ENCODE peak calls at places on chromosomes 7 and 10, in five cellular contexts. H is effector memory CD4-positive, alpha-beta T cell; A is CD8-positive, alpha-beta memory T cell; J is astrocyte; I is IMR-90. F is an unnamed sample. For H3K9me3, the result is how much of the 10 kb centered on the place peaks cover.

GRCh38 chr7:2796358-2797352 is 47.5 kb downstream of the GNA12 start:
- DNase-seq in H (no peak), A (no peak), J (no peak), I (peak), F (no peak)

GRCh38 chr7:24587853-24588252 is 14.6 kb downstream of the PALS2 start:
- DNase-seq in H (peak), A (peak), J (no peak), I (no peak), F (peak)

GRCh38 chr7:150972094-150972493 is 6.0 kb downstream of the KCNH2 start:
- DNase-seq in H (no peak), A (no peak), J (peak), I (peak), F (no peak)

GRCh38 chr7:6290345-6290744 is 17.9 kb upstream of the CYTH3 start:
- DNase-seq in H (no peak), A (no peak), J (no peak), I (peak), F (peak)

GRCh38 chr7:128104109-128104742 is 73.0 kb upstream of the LRRC4 start:
- DNase-seq in H (no peak), A (no peak), J (no peak), I (no peak), F (no peak)

GRCh38 chr10:114286971-114287370 is 47.9 kb downstream of the VWA2 start:
- DNase-seq in H (no peak), A (no peak), J (no peak), I (no peak), F (no peak)

GRCh38 chr7:43768201-43768893 is 9.9 kb downstream of the BLVRA start:
- DNase-seq in H (no peak), A (no peak), J (no peak), I (no peak), F (no peak)

GRCh38 chr7:54161621-54162020 is 380.6 kb upstream of the VSTM2A start:
- DNase-seq in H (no peak), A (no peak), J (no peak), I (no peak), F (no peak)

GRCh38 chr10:60139798-60140566 is 233.6 kb upstream of the CCDC6 start:
- DNase-seq in H (no peak), A (no peak), J (peak), I (peak), F (peak)

GRCh38 chr7:4712371-4713182 is 30.5 kb downstream of the FOXK1 start:
- DNase-seq in H (no peak), A (no peak), J (peak), I (peak), F (peak)

GRCh38 chr7:127705461-127705959 is 53.5 kb downstream of the SND1 start:
- DNase-seq in H (no peak), A (no peak), J (peak), I (peak), F (peak)

GRCh38 chr7:125833839-125834238 is 904.2 kb upstream of the POT1 start:
- DNase-seq in H (no peak), A (no peak), J (no peak), I (no peak), F (no peak)

GRCh38 chr7:4683884-4684565 is 1.9 kb downstream of the FOXK1 start:
- DNase-seq in H (peak), A (peak), J (peak), I (peak), F (peak)

GRCh38 chr10:84510121-84510520 is 181.7 kb downstream of the CCSER2 start:
- DNase-seq in H (no peak), A (no peak), J (peak), I (peak), F (no peak)

GRCh38 chr10:69312537-69312936 is 34.2 kb downstream of the HK1 start:
- DNase-seq in H (no peak), A (no peak), J (no peak), I (no peak), F (no peak)

GRCh38 chr7:73824986-73825385 is 5.8 kb upstream of the CLDN4 start:
- DNase-seq in H (no peak), A (no peak), J (no peak), I (no peak), F (no peak)

GRCh38 chr7:5396999-5397656 is 26.5 kb downstream of the TNRC18 start:
- DNase-seq in H (peak), A (peak), J (peak), I (peak), F (peak)

GRCh38 chr7:47663841-47664240 is 81.9 kb upstream of the TNS3 start:
- DNase-seq in H (no peak), A (no peak), J (no peak), I (no peak), F (no peak)

GRCh38 chr7:601573-602340 is 82.1 kb upstream of the PDGFA start:
- DNase-seq in H (peak), A (peak), J (no peak), I (peak), F (no peak)

GRCh38 chr7:69962856-69963149 is 364.5 kb downstream of the AUTS2 start:
- DNase-seq in H (no peak), A (no peak), J (peak), I (no peak), F (no peak)

GRCh38 chr10:35705671-35706070 is 63.6 kb upstream of the FZD8 start:
- DNase-seq in H (no peak), A (no peak), J (no peak), I (no peak), F (no peak)

GRCh38 chr7:36923831-36924555 is 199.7 kb upstream of the AOAH start:
- DNase-seq in H (no peak), A (no peak), J (no peak), I (no peak), F (no peak)

GRCh38 chr10:102620138-102620591 is 24.1 kb upstream of the TRIM8 start:
- DNase-seq in H (no peak), A (no peak), J (no peak), I (no peak), F (no peak)

GRCh38 chr7:37333075-37333474 is 115.6 kb downstream of the ELMO1 start:
- DNase-seq in H (no peak), A (no peak), J (no peak), I (no peak), F (no peak)

GRCh38 chr10:69888882-69889584 is 87.3 kb downstream of the COL13A1 start:
- DNase-seq in H (no peak), A (no peak), J (no peak), I (no peak), F (no peak)

GRCh38 chr7:8236781-8237407 is 25.1 kb downstream of the ICA1 start:
- DNase-seq in H (no peak), A (no peak), J (no peak), I (no peak), F (no peak)

GRCh38 chr10:74058071-74058470 is 60.2 kb downstream of the VCL start:
- DNase-seq in H (no peak), A (no peak), J (no peak), I (no peak), F (peak)

GRCh38 chr7:18421297-18422004 is 74.1 kb upstream of the HDAC9 start:
- DNase-seq in H (no peak), A (no peak), J (peak), I (no peak), F (no peak)

GRCh38 chr10:64795847-64796246 is 1274.6 kb downstream of the REEP3 start:
- DNase-seq in H (no peak), A (no peak), J (no peak), I (no peak), F (no peak)

GRCh38 chr10:13882112-13882711 is 295.4 kb downstream of the PRPF18 start:
- DNase-seq in H (no peak), A (no peak), J (peak), I (peak), F (peak)

GRCh38 chr10:68871731-68872342 is 29.3 kb upstream of the DDX50 start:
- DNase-seq in H (no peak), A (no peak), J (peak), I (peak), F (peak)

GRCh38 chr7:11346312-11346711 is 372.6 kb downstream of the PHF14 start:
- DNase-seq in H (no peak), A (no peak), J (no peak), I (no peak), F (peak)

GRCh38 chr10:133143200-133143533 is 16.9 kb upstream of the KNDC1 start:
- DNase-seq in H (no peak), A (no peak), J (no peak), I (no peak), F (no peak)

GRCh38 chr10:50992356-50992866 is 81.9 kb upstream of the PRKG1 start:
- DNase-seq in H (no peak), A (no peak), J (no peak), I (peak), F (peak)

GRCh38 chr7:20798694-20799121 is 12.0 kb upstream of the SP8 start:
- DNase-seq in H (no peak), A (no peak), J (no peak), I (no peak), F (no peak)

GRCh38 chr7:7857143-7857583 is 111.4 kb upstream of the GLCCI1 start:
- DNase-seq in H (no peak), A (no peak), J (no peak), I (no peak), F (no peak)

GRCh38 chr10:89954787-89955566 is 253.6 kb downstream of the KIF20B start:
- DNase-seq in H (no peak), A (no peak), J (no peak), I (no peak), F (peak)

GRCh38 chr10:112202561-112203241 is 19.1 kb upstream of the GPAM start:
- DNase-seq in H (no peak), A (no peak), J (peak), I (peak), F (peak)

GRCh38 chr10:129552119-129552518 is 85.1 kb downstream of the MGMT start:
- DNase-seq in H (no peak), A (no peak), J (no peak), I (no peak), F (no peak)

GRCh38 chr10:93454146-93454545 is 28.0 kb downstream of the MYOF start:
- DNase-seq in H (no peak), A (no peak), J (no peak), I (no peak), F (no peak)

GRCh38 chr10:9636206-9636605 is 1381.5 kb upstream of the CELF2 start:
- DNase-seq in H (no peak), A (no peak), J (peak), I (peak), F (no peak)
- H3K9me3 ChIP-seq in H (under half), A (under half), J (under half), I (under half), F (under half)

DNA sequence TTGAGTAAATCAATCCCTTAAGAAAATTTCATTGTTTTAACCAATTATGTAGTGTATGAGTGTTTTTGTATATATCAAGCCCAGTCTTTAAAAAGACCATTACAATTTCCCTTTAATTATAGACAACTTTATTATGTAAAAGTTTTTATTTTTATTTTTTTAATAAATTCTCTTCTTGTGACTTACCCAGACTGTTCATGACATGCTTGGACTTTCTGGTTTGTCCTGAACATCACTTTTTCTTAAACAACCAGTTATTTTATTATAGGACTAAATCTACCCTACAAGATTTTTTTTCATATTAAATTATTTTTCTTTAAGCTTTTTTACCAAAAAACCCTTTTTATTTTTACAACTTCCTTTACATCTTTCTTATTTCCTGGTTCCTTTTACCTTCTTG is 410.4 kb downstream of the ATRNL1 start:
- DNase-seq in H (no peak), A (no peak), J (no peak), I (no peak), F (peak)
- H3K9me3 ChIP-seq in H (under half), A (under half), J (under half), I (under half), F (under half)

DNA sequence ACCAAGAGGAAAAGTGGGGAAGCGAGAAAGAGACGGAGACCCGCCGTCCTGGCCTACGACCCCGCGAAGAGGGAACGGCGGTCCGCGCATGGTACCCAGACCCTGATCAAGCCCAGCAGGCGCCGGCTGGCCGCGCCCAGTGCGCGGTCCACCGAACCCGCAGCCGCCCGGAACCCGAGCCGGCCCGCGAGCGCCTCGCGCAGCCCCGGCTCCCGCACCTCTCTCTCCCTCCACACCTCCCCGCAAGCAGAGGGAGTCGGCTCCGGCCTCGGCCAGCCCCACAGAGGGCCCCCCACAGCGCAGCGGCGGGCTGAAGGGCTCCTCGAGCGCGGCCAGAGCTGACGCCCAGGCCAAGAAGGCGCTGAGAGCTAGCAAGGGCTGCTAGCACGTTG is 164.7 kb downstream of the AGMO start:
- DNase-seq in H (no peak), A (no peak), J (no peak), I (no peak), F (no peak)
- H3K9me3 ChIP-seq in H (under half), A (under half), J (under half), I (under half), F (under half)

GRCh38 chr10:77791506-77791905 is 135.0 kb downstream of the DLG5 start:
- DNase-seq in H (no peak), A (no peak), J (no peak), I (no peak), F (no peak)

GRCh38 chr10:77787440-77787839 is 139.1 kb downstream of the DLG5 start:
- DNase-seq in H (no peak), A (no peak), J (no peak), I (no peak), F (no peak)

GRCh38 chr10:77789016-77789415 is 137.5 kb downstream of the DLG5 start:
- DNase-seq in H (no peak), A (no peak), J (no peak), I (no peak), F (no peak)

GRCh38 chr10:77789861-77790260 is 136.7 kb downstream of the DLG5 start:
- DNase-seq in H (no peak), A (no peak), J (no peak), I (no peak), F (no peak)

DNA sequence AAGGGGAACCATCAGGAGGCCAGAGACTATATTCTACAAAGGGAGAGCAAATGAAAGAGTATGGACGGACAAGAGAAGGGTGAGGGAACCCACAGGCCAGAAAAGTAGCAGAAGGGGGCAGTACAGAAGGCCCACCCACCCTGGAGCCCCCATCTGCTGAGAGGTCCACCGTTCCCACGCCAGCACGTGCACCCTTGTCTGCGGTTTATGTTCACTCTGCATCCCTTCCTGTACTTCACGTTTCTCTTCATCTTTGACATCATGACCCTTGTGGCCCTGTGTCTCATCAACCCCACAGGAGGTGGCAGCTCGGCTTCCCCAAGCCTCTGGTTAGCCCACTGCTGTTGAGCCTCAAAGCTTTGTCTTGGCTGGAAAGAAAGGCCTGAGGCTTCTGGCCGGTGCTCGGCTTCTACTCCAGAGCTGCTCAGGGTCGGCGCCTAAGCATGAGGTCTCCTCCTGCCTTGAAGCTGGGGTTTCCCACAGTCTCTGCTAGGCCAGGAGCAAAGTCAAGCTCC is 138.0 kb downstream of the DLG5 start:
- DNase-seq in H (no peak), A (no peak), J (no peak), I (no peak), F (no peak)
- H3K9me3 ChIP-seq in H (under half), A (under half), J (under half), I (under half), F (under half)

GRCh38 chr7:29991937-29992336 is 2.3 kb upstream of the SCRN1 start:
- DNase-seq in H (no peak), A (no peak), J (no peak), I (no peak), F (no peak)

GRCh38 chr7:29995652-29996051 is 6.1 kb upstream of the SCRN1 start:
- DNase-seq in H (no peak), A (no peak), J (no peak), I (peak), F (peak)

GRCh38 chr7:29990931-29991330 is 1.3 kb upstream of the SCRN1 start:
- DNase-seq in H (no peak), A (no peak), J (no peak), I (no peak), F (peak)

GRCh38 chr7:29996321-29996720 is 6.7 kb upstream of the SCRN1 start:
- DNase-seq in H (no peak), A (no peak), J (no peak), I (no peak), F (no peak)

DNA sequence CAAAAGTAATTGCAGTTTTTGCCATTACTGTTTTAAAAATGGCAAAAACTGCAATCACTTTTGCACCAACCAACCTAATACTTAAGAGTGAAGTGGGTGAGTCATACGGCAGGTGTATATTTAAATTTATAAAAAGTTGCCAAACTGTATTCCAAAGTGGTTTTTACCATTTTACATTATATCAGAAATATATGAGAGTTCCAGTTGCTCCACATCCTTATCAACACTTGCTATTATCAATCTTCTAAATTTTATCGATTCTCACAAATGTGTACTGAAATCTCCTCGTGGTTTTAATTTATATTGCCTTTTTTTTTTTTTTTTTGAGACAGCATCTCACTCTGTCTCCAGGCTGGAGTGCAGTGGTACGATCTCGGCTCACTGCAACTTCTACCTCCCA is 3.6 kb upstream of the SCRN1 start:
- DNase-seq in H (no peak), A (no peak), J (no peak), I (no peak), F (no peak)
- H3K9me3 ChIP-seq in H (under half), A (under half), J (under half), I (under half), F (under half)

GRCh38 chr7:99541212-99541611 is 10.7 kb downstream of the FAM200A start:
- DNase-seq in H (no peak), A (no peak), J (no peak), I (no peak), F (no peak)
- H3K9me3 ChIP-seq in H (under half), A (under half), J (under half), I (half or more), F (under half)

DNA sequence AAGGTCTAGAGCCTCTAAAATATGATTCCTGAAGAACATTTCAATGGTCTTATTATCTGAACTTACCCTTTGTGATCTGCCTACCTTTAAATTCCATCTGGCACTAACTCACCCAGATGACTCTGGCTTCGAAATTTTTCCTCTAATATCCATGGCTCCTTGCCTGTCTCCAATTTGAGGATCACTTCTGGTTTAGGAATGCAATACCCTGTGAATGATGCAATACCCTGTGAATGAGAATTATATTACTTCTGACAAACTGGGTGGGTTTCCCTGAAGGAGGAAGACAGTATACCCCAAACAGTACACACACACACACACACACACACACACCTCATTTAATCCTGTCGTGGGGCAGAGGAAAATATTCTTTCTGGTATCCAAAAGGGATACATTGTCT is 115.3 kb downstream of the ZNF33B start:
- DNase-seq in H (no peak), A (no peak), J (no peak), I (no peak), F (no peak)
- H3K9me3 ChIP-seq in H (under half), A (under half), J (under half), I (under half), F (half or more)

GRCh38 chr7:64099656-64100531 is 54.7 kb downstream of the ZNF727 start:
- DNase-seq in H (no peak), A (no peak), J (no peak), I (no peak), F (no peak)

GRCh38 chr7:64102656-64103400 is 57.6 kb downstream of the ZNF727 start:
- DNase-seq in H (no peak), A (no peak), J (no peak), I (no peak), F (no peak)

GRCh38 chr7:64101126-64101942 is 56.1 kb downstream of the ZNF727 start:
- DNase-seq in H (no peak), A (no peak), J (no peak), I (no peak), F (no peak)

GRCh38 chr7:64101943-64102655 is 56.9 kb downstream of the ZNF727 start:
- DNase-seq in H (no peak), A (no peak), J (no peak), I (no peak), F (no peak)
- H3K9me3 ChIP-seq in H (under half), A (under half), J (under half), I (under half), F (under half)

GRCh38 chr7:157561816-157562410 is 225.1 kb downstream of the DNAJB6 start:
- DNase-seq in H (no peak), A (no peak), J (no peak), I (no peak), F (no peak)
- H3K9me3 ChIP-seq in H (under half), A (under half), J (under half), I (half or more), F (under half)

F was measured in PC-3.